ENCODE peak calls at places on chromosomes 13 and 19, in nine cellular contexts. P is aorta; K is DND-41; U is lower lobe of right lung; O is Caco-2; X is CD8-positive, alpha-beta memory T cell; T is GM12878; D is PC-3; M is heart left ventricle. W is an unnamed sample.

GRCh38 chr13:112821340-112822055 is 131.7 kb downstream of the ATP11A start:
- DNase-seq in P (no peak), M (no peak), U (no peak), O (no peak), T (no peak), K (no peak), X (no peak), D (no peak), W (no peak)

GRCh38 chr13:89740994-89741678 is 1606.4 kb upstream of the MIR17HG start:
- DNase-seq in M (no peak), U (no peak), O (no peak), P (no peak), T (no peak), D (no peak), X (no peak), K (no peak), W (no peak)

GRCh38 chr19:3669134-3669436 is 31.2 kb downstream of the PIP5K1C start:
- DNase-seq in M (no peak), P (no peak), D (no peak), O (no peak), K (no peak), X (no peak), T (no peak), U (no peak), W (no peak)

GRCh38 chr13:39253774-39254173 is 215.5 kb downstream of the NHLRC3 start:
- DNase-seq in K (no peak), D (no peak), X (no peak), P (no peak), O (no peak), M (no peak), T (no peak), U (no peak), W (no peak)

GRCh38 chr13:30376426-30377311 is 45.6 kb upstream of the UBE2L5 start:
- DNase-seq in P (no peak), O (peak; percentile 12), X (peak; percentile 55), T (peak; percentile 49), U (no peak), K (peak; percentile 86), D (peak; percentile 29), M (no peak), W (no peak)

GRCh38 chr19:30631035-30631375 is 258.8 kb downstream of the ZNF536 start:
- DNase-seq in P (no peak), M (no peak), O (no peak), D (no peak), K (no peak), U (no peak), T (no peak), X (no peak), W (no peak)

GRCh38 chr19:39499082-39499642 is 415 bp downstream of the DLL3 start:
- DNase-seq in D (no peak), K (no peak), U (no peak), X (no peak), P (no peak), T (no peak), M (no peak), O (peak; percentile 65), W (no peak)

GRCh38 chr13:114115796-114116195 is 16.6 kb downstream of the RASA3 start:
- DNase-seq in T (no peak), K (no peak), D (no peak), P (no peak), M (no peak), X (no peak), O (no peak), U (no peak), W (no peak)

GRCh38 chr13:44873486-44873885 is 115.8 kb downstream of the NUFIP1 start:
- DNase-seq in D (no peak), P (no peak), X (no peak), M (no peak), O (no peak), T (no peak), K (no peak), U (no peak), W (no peak)

GRCh38 chr19:17491287-17491686 is 20.2 kb upstream of the PGLS start:
- DNase-seq in O (no peak), K (no peak), P (no peak), M (no peak), D (no peak), X (no peak), U (no peak), T (no peak), W (no peak)

GRCh38 chr13:80161219-80161618 is 179.7 kb downstream of the SPRY2 start:
- DNase-seq in O (no peak), X (no peak), U (no peak), M (no peak), D (no peak), T (no peak), K (no peak), P (no peak), W (no peak)

GRCh38 chr19:29837448-29837961 is 25.7 kb downstream of the CCNE1 start:
- DNase-seq in M (no peak), T (peak; percentile 84), K (no peak), O (no peak), U (no peak), D (no peak), P (no peak), X (no peak), W (no peak)

GRCh38 chr13:113811081-113811928 is 52.3 kb downstream of the TMEM255B start:
- DNase-seq in X (no peak), M (no peak), P (no peak), D (no peak), K (no peak), T (no peak), U (no peak), O (no peak), W (no peak)

GRCh38 chr13:99702687-99703319 is 201.5 kb downstream of the TM9SF2 start:
- DNase-seq in U (no peak), T (no peak), D (no peak), X (no peak), K (no peak), P (no peak), O (no peak), M (no peak), W (no peak)

GRCh38 chr13:107373551-107373950 is 805.6 kb upstream of the ARGLU1 start:
- DNase-seq in U (no peak), D (peak; percentile 75), M (no peak), X (no peak), T (no peak), P (no peak), O (peak; percentile 11), K (no peak), W (no peak)

GRCh38 chr19:10288662-10289166 is 1.0 kb upstream of the ICAM5 start:
- DNase-seq in P (no peak), K (no peak), D (peak; percentile 57), X (no peak), T (no peak), U (peak; percentile 76), O (peak; percentile 82), M (no peak), W (peak; percentile 74)
- H3K4me1 ChIP-seq in P (no peaks in the 10 kb centered on the region), K (peaks cover 23% of the 10 kb centered on the region), D (peaks cover 29% of the 10 kb centered on the region), X (peaks cover 74% of the 10 kb centered on the region), T (peaks cover 73% of the 10 kb centered on the region), U (peaks cover 100% of the 10 kb centered on the region), O (peaks cover 37% of the 10 kb centered on the region), M (peaks cover 92% of the 10 kb centered on the region), W (peaks cover 63% of the 10 kb centered on the region)

GRCh38 chr19:53492153-53492552 is 24.6 kb downstream of the ZNF813 start:
- DNase-seq in M (no peak), U (no peak), T (no peak), X (no peak), O (no peak), D (no peak), K (no peak), P (no peak), W (no peak)
- H3K9me3 ChIP-seq in M (no peaks in the 10 kb centered on the region), U (peaks cover 79% of the 10 kb centered on the region), T (peaks cover 13% of the 10 kb centered on the region), X (peaks cover 52% of the 10 kb centered on the region), O (peaks cover 27% of the 10 kb centered on the region), D (peaks cover 32% of the 10 kb centered on the region), K (peaks cover 2% of the 10 kb centered on the region), P (peaks cover 28% of the 10 kb centered on the region), W (peaks cover 11% of the 10 kb centered on the region)

GRCh38 chr13:110403721-110404120 is 96.6 kb downstream of the COL4A2 start:
- DNase-seq in P (no peak), X (no peak), M (no peak), K (no peak), U (no peak), O (no peak), D (no peak), T (no peak), W (no peak)

GRCh38 chr13:110403315-110403714 is 96.2 kb downstream of the COL4A2 start:
- DNase-seq in D (no peak), P (no peak), U (no peak), M (no peak), T (no peak), K (no peak), X (no peak), O (no peak), W (no peak)

GRCh38 chr13:110404321-110404720 is 97.2 kb downstream of the COL4A2 start:
- DNase-seq in K (no peak), X (no peak), T (no peak), P (no peak), U (no peak), D (no peak), O (no peak), M (no peak), W (no peak)

GRCh38 chr13:110400786-110401533 is 93.9 kb downstream of the COL4A2 start:
- DNase-seq in U (no peak), O (no peak), X (no peak), D (no peak), T (no peak), K (no peak), M (no peak), P (no peak), W (no peak)

DNA sequence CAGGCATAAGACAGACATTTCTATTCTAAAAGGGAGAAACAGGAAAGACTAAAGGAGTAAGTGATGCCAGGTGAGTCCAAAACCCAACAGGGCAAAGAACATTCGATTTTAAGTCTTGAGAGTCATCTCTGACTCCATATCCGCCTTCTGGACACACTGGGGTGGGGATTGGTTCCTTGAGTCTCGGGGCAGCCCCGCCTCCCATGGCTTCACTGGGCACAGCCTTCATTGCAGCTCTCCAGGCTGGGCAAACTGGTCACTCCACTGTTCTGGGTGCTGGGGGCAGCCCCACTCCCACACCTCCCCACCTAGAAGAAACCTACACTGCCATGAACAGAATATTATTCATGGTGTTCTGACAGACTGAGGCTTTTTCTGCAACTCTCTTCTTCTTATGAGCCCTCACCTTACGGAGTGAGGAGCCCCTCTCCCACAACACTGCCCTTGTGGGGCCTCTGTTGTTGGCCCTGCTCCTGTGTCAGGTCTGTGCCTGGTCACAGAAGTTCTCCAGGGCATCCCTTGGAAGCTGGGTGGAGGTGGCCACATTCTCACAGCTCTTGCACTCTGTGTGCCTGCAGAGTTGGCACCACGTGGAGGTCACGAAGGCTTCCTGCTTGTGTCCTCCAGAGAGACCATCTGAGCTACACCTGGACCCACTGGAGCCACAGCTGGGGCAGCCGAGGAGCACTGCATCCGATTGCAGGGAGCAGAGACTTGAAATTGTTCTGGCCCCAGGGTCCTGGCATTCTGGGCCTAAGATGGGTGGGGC is 95.4 kb downstream of the COL4A2 start:
- DNase-seq in O (no peak), P (peak; percentile 58), D (no peak), M (no peak), U (no peak), K (no peak), T (no peak), X (no peak), W (no peak)
- H3K4me1 ChIP-seq in O (peaks cover 6% of the 10 kb centered on the region), P (peaks cover 7% of the 10 kb centered on the region), D (peaks cover 17% of the 10 kb centered on the region), M (peaks cover 65% of the 10 kb centered on the region), U (peaks cover 32% of the 10 kb centered on the region), K (no peaks in the 10 kb centered on the region), T (no peaks in the 10 kb centered on the region), X (no peaks in the 10 kb centered on the region), W (no peaks in the 10 kb centered on the region)

DNA sequence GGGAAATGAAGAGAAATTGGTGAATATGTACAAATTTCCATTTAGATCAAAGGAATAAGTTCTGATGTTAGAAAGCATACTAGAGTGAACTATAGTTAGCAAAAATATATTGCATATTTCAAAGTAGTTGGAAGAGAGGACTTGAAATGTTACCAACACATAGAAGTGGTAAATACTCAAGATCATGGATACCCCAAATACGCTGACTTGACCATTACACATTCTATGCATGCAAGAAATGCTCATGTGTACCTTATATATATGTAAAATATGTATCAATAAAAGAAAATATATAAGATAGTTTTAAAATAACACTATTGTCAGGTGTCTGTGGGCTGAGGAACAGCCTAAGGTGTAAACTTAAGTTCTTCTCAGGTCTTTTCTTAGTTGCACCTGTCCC is 14.6 kb upstream of the ZNF491 start:
- DNase-seq in K (no peak), M (no peak), D (no peak), T (no peak), O (no peak), P (no peak), X (no peak), U (no peak), W (no peak)
- H3K9me3 ChIP-seq in K (peaks cover 27% of the 10 kb centered on the region), M (peaks cover 6% of the 10 kb centered on the region), D (peaks cover 67% of the 10 kb centered on the region), T (peaks cover 43% of the 10 kb centered on the region), O (peaks cover 37% of the 10 kb centered on the region), P (peaks cover 23% of the 10 kb centered on the region), X (peaks cover 56% of the 10 kb centered on the region), U (peaks cover 87% of the 10 kb centered on the region), W (peaks cover 27% of the 10 kb centered on the region)